ENCODE peak calls at places on chromosomes 3 and 15, in five cellular contexts. T is neural crest cell, Z is GM12864, R is OCI-LY7, D is choroid plexus epithelial cell. S is an unnamed sample.

GRCh38 chr15:67290319-67290718 is 35.7 kb downstream of the IQCH start:
- DNase-seq in T (no peak), Z (no peak), R (no peak), D (peak; percentile 23), S (no peak)

GRCh38 chr3:128787256-128788253 is 61.6 kb downstream of the RAB7A start:
- DNase-seq in R (peak; percentile 31), D (peak; percentile 67), Z (peak; percentile 40), T (peak; percentile 13), S (no peak)

GRCh38 chr3:15755780-15756179 is 42.0 kb downstream of the ANKRD28 start:
- DNase-seq in R (no peak), T (no peak), Z (no peak), D (no peak), S (no peak)

GRCh38 chr15:98174286-98174685 is 213.8 kb downstream of the ARRDC4 start:
- DNase-seq in T (no peak), R (no peak), Z (no peak), D (no peak), S (no peak)

GRCh38 chr3:99601493-99601892 is 36.9 kb upstream of the COL8A1 start:
- DNase-seq in Z (no peak), R (no peak), T (no peak), D (no peak), S (no peak)

GRCh38 chr3:181176610-181177009 is 187.1 kb upstream of the DNAJC19 start:
- DNase-seq in T (peak; percentile 30), R (peak; percentile 14), Z (no peak), D (peak; percentile 53), S (no peak)

GRCh38 chr3:172892158-172892557 is 141.6 kb downstream of the ECT2 start:
- DNase-seq in T (no peak), Z (no peak), D (peak; percentile 82), R (no peak), S (no peak)

GRCh38 chr3:42013652-42014442 is 51.9 kb upstream of the ULK4 start:
- DNase-seq in T (peak; percentile 45), R (peak; percentile 62), D (no peak), Z (no peak), S (peak; percentile 48)

GRCh38 chr15:29242466-29243242 is 27.0 kb downstream of the NSMCE3 start:
- DNase-seq in Z (no peak), T (no peak), R (no peak), D (peak; percentile 38), S (no peak)

GRCh38 chr3:66588340-66588847 is 87.6 kb upstream of the LRIG1 start:
- DNase-seq in D (peak; percentile 90), T (no peak), R (no peak), Z (no peak), S (no peak)

DNA sequence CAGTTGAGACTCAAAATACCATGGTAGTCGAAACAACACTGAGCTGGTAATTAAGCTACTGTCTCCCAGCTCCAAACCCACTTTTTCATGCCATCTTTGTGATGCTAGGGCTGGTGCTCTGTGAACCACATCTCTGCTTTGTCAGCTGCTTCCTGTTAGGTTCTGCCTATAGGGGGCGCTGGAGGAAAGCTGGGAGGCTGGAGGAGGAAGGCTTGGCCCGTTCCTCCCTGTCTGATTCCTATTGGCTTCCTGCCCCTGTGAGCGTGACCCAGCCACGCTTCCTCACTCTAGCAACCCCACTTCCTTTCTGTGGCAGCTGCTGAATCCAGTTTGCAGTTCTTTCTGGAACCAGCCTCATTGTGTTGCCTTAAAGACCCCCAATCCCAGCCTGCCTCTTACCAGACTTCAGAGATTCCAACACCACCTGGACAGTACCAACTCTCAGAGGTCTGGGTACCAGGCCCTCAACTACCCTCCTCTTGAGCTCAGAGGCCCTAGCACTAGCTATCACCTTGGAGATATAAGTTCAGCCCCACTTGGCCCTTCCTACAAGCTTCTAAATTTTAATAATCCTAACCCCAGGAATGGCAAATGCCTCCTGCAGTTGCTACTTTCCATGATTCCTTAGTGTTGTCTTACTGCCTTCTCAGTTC is 120.9 kb downstream of the ERC2 start:
- DNase-seq in D (no peak), R (peak; percentile 32), Z (no peak), T (peak; percentile 45), S (peak; percentile 7)
- TF ChIP-seq CTCF in D (peak; percentile 25), R (peak; percentile 78), Z (peak; percentile 62), T (peak; percentile 49), S (peak; percentile 41)

GRCh38 chr3:156474560-156475389 is 80.1 kb downstream of the SSR3 start:
- DNase-seq in D (peak; percentile 52), R (peak; percentile 10), T (peak; percentile 38), Z (no peak), S (peak; percentile 18)
- TF ChIP-seq CTCF in D (peak; percentile 68), R (peak; percentile 67), T (peak; percentile 60), Z (peak; percentile 46), S (peak; percentile 50)

GRCh38 chr15:72341361-72341760 is 21.4 kb upstream of the CELF6 start:
- DNase-seq in Z (no peak), R (no peak), D (no peak), T (peak; percentile 28), S (no peak)
- TF ChIP-seq CTCF in Z (no peak), R (peak; percentile 15), D (peak; percentile 35), T (peak; percentile 49), S (no peak)

GRCh38 chr3:169134194-169134593 is 529.3 kb downstream of the MECOM start:
- DNase-seq in Z (no peak), T (no peak), R (no peak), D (no peak), S (no peak)

GRCh38 chr3:169137076-169137475 is 526.4 kb downstream of the MECOM start:
- DNase-seq in D (no peak), Z (no peak), T (no peak), R (no peak), S (no peak)

GRCh38 chr3:169131695-169132464 is 531.6 kb downstream of the MECOM start:
- DNase-seq in D (no peak), R (no peak), T (no peak), Z (no peak), S (no peak)

GRCh38 chr3:169137943-169138342 is 525.6 kb downstream of the MECOM start:
- DNase-seq in Z (no peak), D (no peak), R (no peak), T (no peak), S (no peak)

DNA sequence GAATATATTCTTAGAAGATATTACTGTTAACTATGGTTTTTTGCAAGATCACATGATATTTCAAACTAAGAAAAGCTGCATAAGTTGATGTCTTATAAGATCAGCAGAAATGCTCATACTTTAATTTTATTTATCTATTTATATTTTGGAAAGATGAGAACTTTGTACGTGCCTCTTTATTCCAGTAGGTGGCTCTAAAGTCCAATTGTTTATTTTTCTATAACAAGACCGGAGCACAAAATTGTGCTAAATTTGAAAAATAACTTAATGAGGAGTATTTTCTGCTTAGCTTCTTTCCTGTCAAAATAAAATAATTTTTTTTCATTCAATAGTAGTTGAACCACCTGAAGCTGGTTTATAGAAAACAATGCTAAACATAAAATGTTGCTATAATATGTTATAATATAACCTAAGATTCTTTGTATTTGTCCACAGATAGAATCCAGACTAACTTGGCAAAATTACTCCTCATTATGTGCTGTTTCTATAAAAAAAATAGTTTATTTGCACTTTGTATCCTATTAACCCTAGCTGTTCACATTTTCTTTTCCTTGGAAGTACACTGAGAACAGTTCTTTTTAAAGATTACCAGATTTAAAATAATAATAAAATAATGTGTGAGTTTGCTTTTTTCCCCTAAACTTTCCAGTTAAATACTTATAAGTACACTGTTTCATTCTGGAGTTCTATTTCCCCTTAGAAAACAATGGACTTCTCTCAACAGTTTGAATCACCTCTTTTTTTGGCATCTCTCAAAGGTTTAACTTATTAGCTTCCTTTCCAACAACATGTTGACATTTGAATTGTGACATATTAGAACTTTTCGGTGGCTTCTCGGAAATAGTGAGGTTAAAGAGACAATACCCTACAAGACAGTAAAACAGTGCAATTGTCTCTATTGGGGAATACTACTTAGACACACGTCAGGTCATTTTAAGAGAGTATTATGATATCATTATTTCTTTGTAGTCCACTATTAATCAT is 530.0 kb downstream of the MECOM start:
- DNase-seq in R (no peak), D (peak; percentile 62), Z (no peak), T (no peak), S (no peak)
- TF ChIP-seq CTCF in R (peak; percentile 68), D (peak; percentile 54), Z (no peak), T (peak; percentile 72), S (no peak)

DNA sequence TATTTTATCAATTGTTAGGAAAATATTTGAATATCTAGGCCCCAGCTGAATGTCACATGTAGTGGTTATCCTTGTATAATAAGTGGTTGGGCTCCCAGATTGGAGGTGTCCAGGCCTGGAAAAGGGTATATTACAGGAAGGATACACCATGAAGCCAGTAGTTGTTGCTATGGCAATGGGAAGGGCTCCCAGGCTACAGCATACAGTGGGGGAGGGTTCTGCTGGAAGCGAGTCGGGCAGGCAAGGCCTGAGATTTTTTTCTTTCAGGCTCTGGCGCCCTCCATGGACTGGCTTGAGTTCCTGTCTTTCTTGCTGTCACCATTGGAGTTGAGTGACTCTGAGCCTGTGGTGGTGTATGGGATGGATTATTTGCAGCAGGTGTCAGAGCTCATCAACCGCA is 8.9 kb downstream of the ECE2 start:
- DNase-seq in R (peak; percentile 47), D (peak; percentile 88), T (peak; percentile 50), Z (no peak), S (peak; percentile 48)
- TF ChIP-seq CTCF in R (peak; percentile 66), D (peak; percentile 72), T (peak; percentile 60), Z (no peak), S (no peak)

GRCh38 chr3:24495334-24495994 is 814 bp upstream of the THRB start:
- DNase-seq in T (peak; percentile 25), D (no peak), Z (no peak), R (no peak), S (peak; percentile 21)
- TF ChIP-seq CTCF in T (peak; percentile 27), D (no peak), Z (no peak), R (no peak), S (no peak)

S was measured in GM20000.